ENCODE peak calls at places on chromosome 18, in five cellular contexts. D is activated CD4-positive, alpha-beta T cell treated with anti-CD3 and anti-CD28 coated beads for 1 hour; Z is GM19239; O is kidney; U is NCI-H82. T is an unnamed sample.

GRCh38 chr18:9705183-9705864 is 2.8 kb upstream of the RAB31 start:
- DNase-seq in D (no peak), Z (no peak), O (no peak), U (no peak), T (no peak)

GRCh38 chr18:74226156-74226555 is 65.6 kb downstream of the CYB5A start:
- DNase-seq in D (no peak), Z (no peak), O (no peak), U (no peak), T (no peak)

GRCh38 chr18:8800876-8801262 is 95.5 kb downstream of the MTCL1 start:
- DNase-seq in D (no peak), Z (no peak), O (no peak), U (no peak), T (no peak)

GRCh38 chr18:59839931-59840685 is 59.7 kb upstream of the PMAIP1 start:
- DNase-seq in D (no peak), Z (no peak), O (no peak), U (no peak), T (no peak)

GRCh38 chr18:28005164-28005563 is 171.8 kb downstream of the CDH2 start:
- DNase-seq in D (no peak), Z (no peak), O (no peak), U (no peak), T (no peak)

GRCh38 chr18:60040966-60041365 is 141.2 kb downstream of the PMAIP1 start:
- DNase-seq in D (no peak), Z (no peak), O (no peak), U (no peak), T (no peak)

GRCh38 chr18:70781860-70782453 is 493.1 kb downstream of the SOCS6 start:
- DNase-seq in D (peak), Z (peak), O (no peak), U (peak), T (peak)

GRCh38 chr18:48073231-48073930 is 142.9 kb upstream of the SMAD2 start:
- DNase-seq in D (no peak), Z (no peak), O (no peak), U (no peak), T (no peak)

GRCh38 chr18:49841236-49842217 is 28.2 kb upstream of the ACAA2 start:
- DNase-seq in D (no peak), Z (no peak), O (no peak), U (no peak), T (no peak)

GRCh38 chr18:74457043-74457742 is at the start of gene DIPK1C:
- DNase-seq in D (no peak), Z (no peak), O (no peak), U (no peak), T (no peak)

GRCh38 chr18:79397288-79397829 is 1.6 kb downstream of the NFATC1 start:
- DNase-seq in D (no peak), Z (no peak), O (peak), U (no peak), T (no peak)

T was measured in T-helper 2 cell treated with Interferon-gamma antibody and Interleukin-4, amounts not matched to agents 5 μg/mL and 100 μg/mL, for 36 hours.